ENCODE peak calls at places on chromosome 6, in ten cellular contexts. I is AG09309; H is cardiac fibroblast; K is GM19239; N is fibroblast of the aortic adventitia; G is SW 1271; A is activated T-helper 1 cell treated with anti-CD3 and anti-CD28 coated beads, Interleukin-12 subunit alpha, Interleukin-12 subunit beta, Interleukin-2, Interleukin-4 antibody, amounts not matched to agents 30 ng/mL and 10 ng/mL and 1 ng/mL, durations not matched to agents 14 hours and 24 hours and 36 hours; C is ELR; M is substantia nigra; P is aorta. T is an unnamed sample.

GRCh38 chr6:87237804-87238203 is 82.4 kb downstream of the ZNF292 start:
- DNase-seq in H (peak; percentile 47), C (peak; percentile 55), I (peak; percentile 1), A (no peak), K (peak; percentile 18), G (peak; percentile 42), P (no peak), M (no peak), N (peak; percentile 54), T (no peak)

GRCh38 chr6:153568601-153569000 is 437.5 kb upstream of the RGS17 start:
- DNase-seq in M (no peak), N (peak; percentile 15), P (no peak), C (peak; percentile 66), H (peak; percentile 52), K (no peak), G (peak; percentile 84), I (no peak), A (no peak), T (peak; percentile 56)

GRCh38 chr6:106509420-106510089 is 119.7 kb downstream of the RTN4IP1 start:
- DNase-seq in A (no peak), P (no peak), H (no peak), C (peak; percentile 28), K (no peak), I (no peak), M (no peak), G (no peak), N (no peak), T (no peak)

GRCh38 chr6:29967379-29968010 is 25.2 kb downstream of the HLA-A start:
- DNase-seq in A (no peak), M (no peak), G (peak; percentile 63), K (no peak), H (peak; percentile 27), N (no peak), I (no peak), C (peak; percentile 53), P (no peak), T (no peak)

GRCh38 chr6:42281570-42281969 is 63.9 kb upstream of the MRPS10 start:
- DNase-seq in M (no peak), K (no peak), H (no peak), C (no peak), P (no peak), N (no peak), A (no peak), I (no peak), G (no peak), T (no peak)

GRCh38 chr6:147142684-147143245 is 61.5 kb upstream of the STXBP5 start:
- DNase-seq in K (no peak), A (no peak), M (no peak), C (no peak), G (no peak), N (no peak), I (no peak), P (no peak), H (no peak), T (no peak)

GRCh38 chr6:4466260-4466659 is 309.9 kb upstream of the CDYL start:
- DNase-seq in K (no peak), C (peak; percentile 36), G (no peak), A (no peak), P (no peak), I (no peak), H (peak; percentile 51), M (no peak), N (peak; percentile 47), T (no peak)

GRCh38 chr6:121504227-121504626 is 68.8 kb downstream of the GJA1 start:
- DNase-seq in N (peak; percentile 86), A (no peak), I (peak; percentile 76), H (peak; percentile 81), K (no peak), C (peak; percentile 68), M (no peak), G (peak; percentile 6), P (no peak), T (no peak)

GRCh38 chr6:57173056-57173885 is 1.1 kb downstream of the BAG2 start:
- DNase-seq in G (no peak), P (no peak), I (no peak), H (peak; percentile 34), M (no peak), N (peak; percentile 49), C (peak; percentile 67), A (peak; percentile 27), K (peak; percentile 10), T (no peak)

GRCh38 chr6:136092897-136093296 is 157.2 kb downstream of the MTFR2 start:
- DNase-seq in M (no peak), I (no peak), P (no peak), N (no peak), H (no peak), C (no peak), A (no peak), G (no peak), K (no peak), T (no peak)

GRCh38 chr6:5636210-5637030 is 370.3 kb downstream of the NRN1 start:
- DNase-seq in H (no peak), M (no peak), C (no peak), P (no peak), I (no peak), N (peak; percentile 2), G (no peak), A (no peak), K (no peak), T (no peak)

GRCh38 chr6:26249959-26250805 is 114.8 kb upstream of the BTN3A2 start:
- DNase-seq in M (no peak), I (no peak), G (no peak), A (peak; percentile 68), P (peak; percentile 78), N (peak; percentile 69), K (no peak), H (peak; percentile 73), C (peak; percentile 92), T (no peak)

GRCh38 chr6:67345946-67346345 is 1289.1 kb upstream of the ADGRB3 start:
- DNase-seq in A (no peak), N (no peak), P (no peak), G (no peak), K (no peak), C (no peak), M (no peak), H (no peak), I (no peak), T (no peak)

GRCh38 chr6:90940812-90941481 is 354.1 kb upstream of the MAP3K7 start:
- DNase-seq in A (no peak), G (peak; percentile 70), K (peak; percentile 30), H (peak; percentile 79), P (no peak), N (peak; percentile 61), M (no peak), C (peak; percentile 55), I (peak; percentile 16), T (peak; percentile 20)

GRCh38 chr6:786946-787763 is 94.2 kb upstream of the EXOC2 start:
- DNase-seq in P (no peak), C (peak; percentile 33), G (no peak), N (no peak), M (no peak), H (peak; percentile 4), A (no peak), K (peak; percentile 22), I (no peak), T (no peak)

GRCh38 chr6:39309942-39310531 is 4.2 kb downstream of the KCNK17 start:
- DNase-seq in G (peak; percentile 62), P (peak; percentile 89), I (peak; percentile 45), N (peak; percentile 73), H (peak; percentile 73), C (peak; percentile 70), A (peak; percentile 38), K (peak; percentile 75), M (peak; percentile 48), T (peak; percentile 16)

GRCh38 chr6:45727228-45727627 is 288.4 kb downstream of the CLIC5 start:
- DNase-seq in K (no peak), A (no peak), N (peak; percentile 53), M (no peak), P (no peak), C (no peak), G (no peak), H (no peak), I (no peak), T (no peak)

GRCh38 chr6:131250121-131250520 is 114.9 kb downstream of the AKAP7 start:
- DNase-seq in M (peak; percentile 50), I (peak; percentile 13), G (no peak), A (no peak), N (peak; percentile 53), P (peak; percentile 73), H (peak; percentile 70), K (peak; percentile 5), C (peak; percentile 43), T (no peak)

GRCh38 chr6:5871296-5871695 is 135.4 kb downstream of the NRN1 start:
- DNase-seq in H (no peak), K (no peak), C (no peak), I (no peak), G (no peak), M (no peak), N (no peak), P (no peak), A (no peak), T (no peak)

GRCh38 chr6:92231220-92231701 is 1188.1 kb downstream of the EPHA7 start:
- DNase-seq in I (no peak), C (no peak), M (no peak), H (no peak), A (no peak), G (no peak), N (no peak), P (no peak), K (no peak), T (no peak)

GRCh38 chr6:53929340-53930120 is 134.7 kb downstream of the LRRC1 start:
- DNase-seq in A (no peak), K (no peak), P (no peak), H (no peak), M (no peak), I (no peak), G (no peak), C (no peak), N (no peak), T (no peak)

GRCh38 chr6:52499026-52499425 is 77.8 kb downstream of the TRAM2 start:
- DNase-seq in K (no peak), H (no peak), N (peak; percentile 60), A (no peak), I (no peak), G (peak; percentile 27), C (peak; percentile 79), M (no peak), P (no peak), T (no peak)

GRCh38 chr6:138722425-138723371 is 50.9 kb upstream of the CCDC28A start:
- DNase-seq in C (peak; percentile 66), H (peak; percentile 55), N (peak; percentile 70), M (no peak), P (no peak), A (no peak), G (no peak), I (peak; percentile 62), K (no peak), T (no peak)

GRCh38 chr6:144809120-144809519 is 524.0 kb downstream of the UTRN start:
- DNase-seq in H (no peak), G (peak; percentile 57), A (no peak), P (no peak), I (no peak), N (no peak), M (no peak), C (peak; percentile 81), K (no peak), T (no peak)

GRCh38 chr6:71544028-71544427 is 255.4 kb downstream of the OGFRL1 start:
- DNase-seq in P (no peak), M (no peak), A (no peak), I (peak; percentile 10), G (peak; percentile 42), N (peak; percentile 78), H (peak; percentile 54), K (no peak), C (peak; percentile 32), T (no peak)

GRCh38 chr6:33201935-33202334 is 1.3 kb downstream of the SLC39A7 start:
- DNase-seq in G (no peak), P (no peak), I (no peak), C (no peak), H (no peak), A (no peak), K (no peak), M (no peak), N (no peak), T (no peak)

GRCh38 chr6:91864911-91865310 is 1278.0 kb upstream of the MAP3K7 start:
- DNase-seq in P (no peak), I (no peak), H (no peak), K (no peak), N (no peak), G (no peak), M (no peak), C (no peak), A (no peak), T (no peak)

GRCh38 chr6:130796313-130796905 is 30.8 kb upstream of the SMLR1 start:
- DNase-seq in A (no peak), K (no peak), N (peak; percentile 91), G (no peak), C (no peak), P (no peak), I (no peak), M (no peak), H (peak; percentile 86), T (peak; percentile 60)

T was measured in glomerular endothelial cell.